ENCODE peak calls at places on chromosomes 13 and 19, in ten cellular contexts. P, E, Z, U, H, Q, W, I, C and G are unnamed samples.

GRCh38 chr19:10118960-10119359 is 739 bp downstream of the EIF3G start:
- DNase-seq in H (no peak), I (no peak), C (no peak), W (no peak), Z (no peak), U (no peak), E (no peak), Q (no peak), P (peak; percentile 21), G (no peak)

GRCh38 chr19:6431891-6432290 is 1.7 kb downstream of the SLC25A41 start:
- DNase-seq in Z (no peak), I (no peak), C (no peak), E (no peak), P (no peak), Q (no peak), W (no peak), U (no peak), H (no peak), G (no peak)

GRCh38 chr19:15671237-15671636 is 1.6 kb upstream of the CYP4F12 start:
- DNase-seq in C (no peak), P (no peak), Z (no peak), Q (no peak), U (no peak), I (no peak), W (no peak), E (no peak), H (no peak), G (no peak)

GRCh38 chr19:32397736-32398135 is 7.8 kb upstream of the DPY19L3 start:
- DNase-seq in C (no peak), Z (no peak), Q (peak; percentile 78), H (peak; percentile 78), U (no peak), I (no peak), E (no peak), W (no peak), P (no peak), G (no peak)

GRCh38 chr13:58712191-58712590 is 1080.6 kb downstream of the PCDH17 start:
- DNase-seq in Q (no peak), Z (no peak), W (no peak), U (no peak), H (no peak), C (no peak), P (no peak), E (peak; percentile 11), I (no peak), G (no peak)

GRCh38 chr13:79405501-79405830 is 589 bp downstream of the RBM26 start:
- DNase-seq in W (peak; percentile 51), U (no peak), Z (no peak), H (no peak), C (no peak), P (no peak), Q (no peak), I (no peak), E (peak; percentile 33), G (no peak)

GRCh38 chr19:5113101-5113557 is 144.2 kb downstream of the KDM4B start:
- DNase-seq in P (no peak), E (no peak), Q (no peak), Z (no peak), W (no peak), I (no peak), U (no peak), C (no peak), H (no peak), G (no peak)

GRCh38 chr13:45702088-45702487 is at the start of gene CBY2:
- DNase-seq in I (no peak), C (no peak), W (no peak), H (no peak), U (no peak), E (no peak), Q (no peak), Z (no peak), P (no peak), G (no peak)

GRCh38 chr19:28126499-28126898 is 1086.5 kb downstream of the UQCRFS1 start:
- DNase-seq in U (no peak), C (no peak), I (no peak), Z (no peak), Q (no peak), W (no peak), E (no peak), H (no peak), P (no peak), G (no peak)